ENCODE peak calls at places on chromosomes 2 and 18, in seven cellular contexts. One of them, this sample, is unnamed.

GRCh38 chr2:46351388-46352141 is 54.4 kb downstream of the EPAS1 start:
- DNase-seq in nephron progenitor cell: no peak
- DNase-seq in foreskin fibroblast: no peak
- DNase-seq in BE2C: no peak
- DNase-seq in GM10248: no peak
- DNase-seq in type B pancreatic cell: no peak
- DNase-seq in fibroblast of pulmonary artery: no peak
- DNase-seq in this sample: no peak

GRCh38 chr2:81734981-81735380 is 1430.4 kb upstream of the LRRTM1 start:
- DNase-seq in BE2C: no peak
- DNase-seq in fibroblast of pulmonary artery: no peak
- DNase-seq in type B pancreatic cell: no peak
- DNase-seq in GM10248: no peak
- DNase-seq in nephron progenitor cell: no peak
- DNase-seq in foreskin fibroblast: no peak
- DNase-seq in this sample: no peak

GRCh38 chr2:183250061-183250460 is 125.8 kb downstream of the NUP35 start:
- DNase-seq in GM10248: no peak
- DNase-seq in BE2C: peak; percentile 6
- DNase-seq in fibroblast of pulmonary artery: no peak
- DNase-seq in foreskin fibroblast: no peak
- DNase-seq in type B pancreatic cell: no peak
- DNase-seq in nephron progenitor cell: no peak
- DNase-seq in this sample: no peak

GRCh38 chr2:154120706-154121105 is 249.0 kb downstream of the GALNT13 start:
- DNase-seq in GM10248: no peak
- DNase-seq in foreskin fibroblast: no peak
- DNase-seq in nephron progenitor cell: no peak
- DNase-seq in fibroblast of pulmonary artery: no peak
- DNase-seq in BE2C: no peak
- DNase-seq in type B pancreatic cell: no peak
- DNase-seq in this sample: no peak

GRCh38 chr2:69164379-69164778 is 151.4 kb downstream of the ANTXR1 start:
- DNase-seq in type B pancreatic cell: no peak
- DNase-seq in BE2C: peak; percentile 62
- DNase-seq in foreskin fibroblast: peak; percentile 59
- DNase-seq in GM10248: no peak
- DNase-seq in nephron progenitor cell: no peak
- DNase-seq in fibroblast of pulmonary artery: peak; percentile 84
- DNase-seq in this sample: peak; percentile 34

GRCh38 chr2:170715932-170716777 is 1.0 kb downstream of the SP5 start:
- DNase-seq in GM10248: no peak
- DNase-seq in foreskin fibroblast: no peak
- DNase-seq in BE2C: no peak
- DNase-seq in nephron progenitor cell: peak; percentile 51
- DNase-seq in fibroblast of pulmonary artery: no peak
- DNase-seq in type B pancreatic cell: no peak
- DNase-seq in this sample: no peak

GRCh38 chr2:8086342-8086741 is 595.5 kb upstream of the ID2 start:
- DNase-seq in foreskin fibroblast: peak; percentile 20
- DNase-seq in GM10248: no peak
- DNase-seq in fibroblast of pulmonary artery: no peak
- DNase-seq in nephron progenitor cell: no peak
- DNase-seq in BE2C: no peak
- DNase-seq in type B pancreatic cell: no peak
- DNase-seq in this sample: no peak

GRCh38 chr2:226031962-226032441 is 632.5 kb downstream of the NYAP2 start:
- DNase-seq in fibroblast of pulmonary artery: peak; percentile 29
- DNase-seq in foreskin fibroblast: peak; percentile 21
- DNase-seq in type B pancreatic cell: no peak
- DNase-seq in GM10248: no peak
- DNase-seq in nephron progenitor cell: no peak
- DNase-seq in BE2C: no peak
- DNase-seq in this sample: no peak

GRCh38 chr2:235390108-235390815 is 103.6 kb upstream of the AGAP1 start:
- DNase-seq in GM10248: no peak
- DNase-seq in fibroblast of pulmonary artery: peak; percentile 9
- DNase-seq in nephron progenitor cell: no peak
- DNase-seq in foreskin fibroblast: no peak
- DNase-seq in BE2C: no peak
- DNase-seq in type B pancreatic cell: no peak
- DNase-seq in this sample: no peak

GRCh38 chr18:35732652-35733051 is 151.1 kb downstream of the GALNT1 start:
- DNase-seq in fibroblast of pulmonary artery: peak; percentile 36
- DNase-seq in BE2C: no peak
- DNase-seq in GM10248: no peak
- DNase-seq in type B pancreatic cell: no peak
- DNase-seq in foreskin fibroblast: peak; percentile 74
- DNase-seq in nephron progenitor cell: no peak
- DNase-seq in this sample: no peak

GRCh38 chr18:35526476-35527120 is 28.8 kb upstream of the INO80C start:
- DNase-seq in type B pancreatic cell: no peak
- DNase-seq in foreskin fibroblast: no peak
- DNase-seq in fibroblast of pulmonary artery: peak; percentile 63
- DNase-seq in nephron progenitor cell: no peak
- DNase-seq in BE2C: no peak
- DNase-seq in GM10248: no peak
- DNase-seq in this sample: no peak

GRCh38 chr2:236765475-236765874 is 195.8 kb downstream of the ACKR3 start:
- DNase-seq in fibroblast of pulmonary artery: no peak
- DNase-seq in GM10248: no peak
- DNase-seq in type B pancreatic cell: no peak
- DNase-seq in BE2C: no peak
- DNase-seq in nephron progenitor cell: no peak
- DNase-seq in foreskin fibroblast: no peak
- DNase-seq in this sample: no peak

GRCh38 chr2:206971805-206972204 is 32.5 kb downstream of the CPO start:
- DNase-seq in foreskin fibroblast: peak; percentile 80
- DNase-seq in fibroblast of pulmonary artery: peak; percentile 31
- DNase-seq in type B pancreatic cell: no peak
- DNase-seq in GM10248: no peak
- DNase-seq in nephron progenitor cell: no peak
- DNase-seq in BE2C: no peak
- DNase-seq in this sample: no peak

GRCh38 chr2:237833546-237833945 is 25.9 kb upstream of the RAMP1 start:
- DNase-seq in GM10248: no peak
- DNase-seq in fibroblast of pulmonary artery: peak; percentile 68
- DNase-seq in BE2C: no peak
- DNase-seq in type B pancreatic cell: no peak
- DNase-seq in foreskin fibroblast: no peak
- DNase-seq in nephron progenitor cell: no peak
- DNase-seq in this sample: no peak

GRCh38 chr18:70207181-70207580 is 1.7 kb upstream of the RTTN start:
- DNase-seq in fibroblast of pulmonary artery: no peak
- DNase-seq in type B pancreatic cell: no peak
- DNase-seq in nephron progenitor cell: no peak
- DNase-seq in foreskin fibroblast: no peak
- DNase-seq in BE2C: no peak
- DNase-seq in GM10248: no peak
- DNase-seq in this sample: no peak

GRCh38 chr2:168913171-168913484 is 12.0 kb downstream of the G6PC2 start:
- DNase-seq in foreskin fibroblast: no peak
- DNase-seq in BE2C: no peak
- DNase-seq in fibroblast of pulmonary artery: no peak
- DNase-seq in type B pancreatic cell: no peak
- DNase-seq in nephron progenitor cell: no peak
- DNase-seq in GM10248: no peak
- DNase-seq in this sample: no peak

GRCh38 chr18:48551100-48551499 is 12.3 kb downstream of the CTIF start:
- DNase-seq in BE2C: no peak
- DNase-seq in type B pancreatic cell: no peak
- DNase-seq in nephron progenitor cell: no peak
- DNase-seq in foreskin fibroblast: no peak
- DNase-seq in fibroblast of pulmonary artery: no peak
- DNase-seq in GM10248: no peak
- DNase-seq in this sample: no peak

GRCh38 chr2:130391872-130392670 is 36.2 kb downstream of the PTPN18 start:
- DNase-seq in type B pancreatic cell: no peak
- DNase-seq in foreskin fibroblast: peak; percentile 44
- DNase-seq in BE2C: peak; percentile 14
- DNase-seq in fibroblast of pulmonary artery: peak; percentile 40
- DNase-seq in nephron progenitor cell: peak; percentile 29
- DNase-seq in GM10248: no peak
- DNase-seq in this sample: no peak

DNA sequence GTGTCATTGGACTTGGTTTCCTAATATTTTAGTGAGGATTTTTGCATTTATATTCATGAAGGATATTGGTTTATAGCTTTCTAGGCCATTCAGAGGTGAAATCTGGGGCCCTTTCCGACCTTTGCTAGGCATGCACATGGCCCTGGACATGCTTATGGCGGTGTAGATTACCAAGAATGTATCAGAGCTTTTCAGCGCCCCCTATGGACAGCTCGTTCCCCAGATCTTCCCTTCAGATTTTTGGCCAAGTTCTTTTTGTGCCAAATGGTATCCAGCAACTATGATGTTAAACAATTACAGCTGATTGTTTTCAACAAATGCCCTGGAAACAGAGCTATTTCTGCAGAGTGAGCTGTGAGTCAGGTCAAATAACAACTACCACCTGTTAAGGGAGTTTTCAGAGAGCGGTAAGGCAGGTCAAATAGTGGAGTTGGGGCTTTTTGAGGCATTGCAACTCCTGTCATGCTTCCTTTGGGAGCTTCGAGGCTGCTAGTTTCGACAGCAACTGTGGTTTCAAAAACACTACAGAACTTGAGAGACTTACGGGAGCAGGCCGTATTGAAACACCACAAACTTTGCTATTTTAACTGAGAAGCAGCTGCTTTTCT is 188.3 kb downstream of the ZNF516 start:
- DNase-seq in BE2C: no peak
- DNase-seq in GM10248: no peak
- DNase-seq in fibroblast of pulmonary artery: no peak
- DNase-seq in type B pancreatic cell: no peak
- DNase-seq in foreskin fibroblast: no peak
- DNase-seq in nephron progenitor cell: no peak
- DNase-seq in this sample: no peak
- TF ChIP-seq CTCF in BE2C: peak; percentile 33
- TF ChIP-seq CTCF in GM10248: no peak
- TF ChIP-seq CTCF in fibroblast of pulmonary artery: no peak
- TF ChIP-seq CTCF in type B pancreatic cell: peak; percentile 22
- TF ChIP-seq CTCF in foreskin fibroblast: no peak
- TF ChIP-seq CTCF in nephron progenitor cell: no peak
- TF ChIP-seq CTCF in this sample: no peak

DNA sequence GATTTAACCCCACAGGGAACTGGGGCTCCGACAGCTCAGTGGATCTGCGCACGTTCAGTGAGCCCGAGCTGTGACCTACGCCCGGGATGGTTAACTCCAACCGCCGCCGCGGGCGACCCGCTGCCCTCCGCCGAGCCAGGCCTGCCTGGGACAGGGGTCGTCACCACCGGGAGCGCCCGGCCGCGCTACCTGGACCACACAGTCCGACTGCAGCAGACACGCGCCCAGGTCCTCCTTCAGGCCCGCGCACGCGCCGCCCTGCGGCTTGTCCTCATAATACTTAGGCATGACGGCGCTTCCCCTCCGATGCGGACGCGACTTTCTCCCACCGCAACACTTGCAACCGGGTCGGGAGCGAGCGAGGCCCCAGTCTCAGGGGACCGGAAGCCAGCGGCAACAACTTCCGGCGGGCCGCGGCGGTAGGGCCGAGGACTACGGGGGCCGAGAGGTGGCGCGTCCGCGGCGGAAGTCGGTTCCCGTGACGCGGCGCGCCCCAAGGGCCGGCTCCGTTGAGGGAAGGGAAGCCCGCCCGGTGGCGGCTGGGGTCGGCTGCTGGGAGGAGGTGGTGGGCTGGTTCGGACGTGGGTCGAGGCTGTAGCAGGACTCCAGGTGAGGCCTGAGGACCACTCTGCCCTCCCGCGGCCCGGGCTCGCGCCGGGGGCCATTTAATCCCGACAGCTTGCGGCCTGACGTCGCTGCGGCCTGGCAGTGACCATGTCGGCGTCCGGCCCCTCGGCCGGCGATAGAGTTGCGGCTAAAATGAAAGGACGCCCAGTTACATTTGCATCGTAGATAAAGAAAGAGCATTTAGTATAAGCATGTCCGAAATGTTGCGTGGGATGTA is at the start of the genes COA5 and UNC50:
- DNase-seq in GM10248: peak; percentile 97
- DNase-seq in nephron progenitor cell: peak; percentile 90
- DNase-seq in BE2C: peak; percentile 85
- DNase-seq in foreskin fibroblast: peak; percentile 90
- DNase-seq in type B pancreatic cell: peak; percentile 91
- DNase-seq in fibroblast of pulmonary artery: peak; percentile 93
- DNase-seq in this sample: peak; percentile 94
- TF ChIP-seq CTCF in GM10248: no peak
- TF ChIP-seq CTCF in nephron progenitor cell: no peak
- TF ChIP-seq CTCF in BE2C: no peak
- TF ChIP-seq CTCF in foreskin fibroblast: no peak
- TF ChIP-seq CTCF in type B pancreatic cell: peak; percentile 30
- TF ChIP-seq CTCF in fibroblast of pulmonary artery: no peak
- TF ChIP-seq CTCF in this sample: no peak

GRCh38 chr2:188766086-188766856 is 207.9 kb upstream of the COL3A1 start:
- DNase-seq in nephron progenitor cell: no peak
- DNase-seq in fibroblast of pulmonary artery: no peak
- DNase-seq in foreskin fibroblast: no peak
- DNase-seq in GM10248: no peak
- DNase-seq in type B pancreatic cell: no peak
- DNase-seq in BE2C: no peak
- DNase-seq in this sample: no peak

GRCh38 chr2:188770296-188770695 is 203.9 kb upstream of the COL3A1 start:
- DNase-seq in BE2C: no peak
- DNase-seq in fibroblast of pulmonary artery: no peak
- DNase-seq in type B pancreatic cell: no peak
- DNase-seq in nephron progenitor cell: no peak
- DNase-seq in foreskin fibroblast: no peak
- DNase-seq in GM10248: no peak
- DNase-seq in this sample: no peak

DNA sequence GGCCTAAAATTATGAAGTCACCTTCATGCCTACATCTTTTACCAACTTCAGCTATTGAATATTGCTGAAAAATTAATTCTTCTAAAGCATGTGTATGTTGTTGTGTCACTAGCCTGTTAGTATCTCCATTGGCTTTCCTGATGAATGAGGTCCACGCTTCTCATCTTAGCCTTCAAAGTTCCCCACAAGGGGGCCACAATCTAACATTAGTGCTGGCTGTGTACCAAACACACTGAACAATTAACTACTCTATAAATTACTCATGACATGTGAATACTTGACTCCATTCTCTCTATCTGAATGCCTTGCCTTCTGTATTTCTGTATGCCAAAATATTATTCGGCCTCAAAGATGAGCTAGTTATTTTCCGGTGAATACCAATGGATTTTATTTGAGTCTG is 208.7 kb upstream of the COL3A1 start:
- DNase-seq in type B pancreatic cell: no peak
- DNase-seq in GM10248: no peak
- DNase-seq in fibroblast of pulmonary artery: peak; percentile 67
- DNase-seq in foreskin fibroblast: no peak
- DNase-seq in BE2C: peak; percentile 46
- DNase-seq in nephron progenitor cell: peak; percentile 12
- DNase-seq in this sample: no peak
- TF ChIP-seq CTCF in type B pancreatic cell: peak; percentile 61
- TF ChIP-seq CTCF in GM10248: peak; percentile 10
- TF ChIP-seq CTCF in fibroblast of pulmonary artery: peak; percentile 46
- TF ChIP-seq CTCF in foreskin fibroblast: no peak
- TF ChIP-seq CTCF in BE2C: peak; percentile 62
- TF ChIP-seq CTCF in nephron progenitor cell: peak; percentile 44
- TF ChIP-seq CTCF in this sample: peak; percentile 42

DNA sequence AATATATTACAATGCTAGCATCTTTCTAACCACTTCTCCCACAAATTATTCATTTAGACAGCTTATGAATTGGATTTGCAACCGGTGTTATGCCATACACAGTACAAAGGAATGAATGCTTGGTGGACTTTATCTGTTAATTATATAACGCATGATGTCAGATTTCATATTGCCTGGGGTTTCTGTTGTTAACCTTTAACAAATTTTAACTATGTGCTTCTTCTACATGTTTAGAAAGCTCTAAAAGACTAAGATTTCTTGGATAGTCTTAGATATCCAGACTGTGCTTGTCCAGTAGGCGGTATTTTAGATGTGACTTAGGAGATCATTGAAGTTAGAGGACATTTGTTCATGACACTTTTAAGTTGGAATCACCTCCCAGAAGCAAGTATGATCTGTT is 976.3 kb downstream of the TMEM182 start:
- DNase-seq in type B pancreatic cell: no peak
- DNase-seq in nephron progenitor cell: no peak
- DNase-seq in foreskin fibroblast: no peak
- DNase-seq in GM10248: no peak
- DNase-seq in BE2C: no peak
- DNase-seq in fibroblast of pulmonary artery: no peak
- DNase-seq in this sample: no peak
- TF ChIP-seq CTCF in type B pancreatic cell: no peak
- TF ChIP-seq CTCF in nephron progenitor cell: no peak
- TF ChIP-seq CTCF in foreskin fibroblast: no peak
- TF ChIP-seq CTCF in GM10248: no peak
- TF ChIP-seq CTCF in BE2C: no peak
- TF ChIP-seq CTCF in fibroblast of pulmonary artery: no peak
- TF ChIP-seq CTCF in this sample: no peak